ENCODE peak calls at places on chromosomes 3 and 15, in four cellular contexts. R, C, Y and U are unnamed samples.

GRCh38 chr15:56228352-56228751 is 15.3 kb downstream of the RFX7 start:
- DNase-seq in C (no peak), R (no peak), Y (no peak), U (no peak)

GRCh38 chr15:75036269-75036668 is 12.9 kb downstream of the PPCDC start:
- DNase-seq in Y (peak; percentile 66), R (peak; percentile 57), C (no peak), U (no peak)

GRCh38 chr3:132545471-132545870 is 51.6 kb upstream of the ACKR4 start:
- DNase-seq in C (no peak), R (no peak), Y (no peak), U (no peak)

GRCh38 chr3:115913069-115913686 is 289.9 kb downstream of the GAP43 start:
- DNase-seq in C (no peak), R (no peak), Y (no peak), U (no peak)

GRCh38 chr3:3927965-3928364 is 128.7 kb downstream of the LRRN1 start:
- DNase-seq in Y (no peak), C (no peak), R (no peak), U (no peak)

GRCh38 chr15:62485170-62485720 is 320.2 kb upstream of the C2CD4B start:
- DNase-seq in Y (no peak), C (no peak), R (no peak), U (no peak)

GRCh38 chr15:72353266-72353665 is 22.5 kb downstream of the HEXA start:
- DNase-seq in R (no peak), C (no peak), Y (peak; percentile 37), U (no peak)

GRCh38 chr3:45055411-45056143 is 29.5 kb downstream of the CLEC3B start:
- DNase-seq in C (no peak), R (no peak), Y (peak; percentile 80), U (no peak)

GRCh38 chr3:13021141-13021933 is 51.9 kb downstream of the IQSEC1 start:
- DNase-seq in Y (no peak), C (no peak), R (no peak), U (no peak)

GRCh38 chr3:129593595-129594339 is 12.7 kb downstream of the PLXND1 start:
- DNase-seq in R (no peak), C (no peak), Y (no peak), U (no peak)

GRCh38 chr15:31459011-31459748 is 132.5 kb downstream of the KLF13 start:
- DNase-seq in Y (no peak), C (peak; percentile 47), R (peak; percentile 95), U (no peak)

GRCh38 chr3:138725116-138725515 is 109.6 kb downstream of the PIK3CB start:
- DNase-seq in C (no peak), R (no peak), Y (no peak), U (no peak)

GRCh38 chr15:64845183-64845611 is 3.5 kb downstream of the PLEKHO2 start:
- DNase-seq in R (no peak), Y (no peak), C (no peak), U (no peak)

GRCh38 chr3:70561796-70562195 is 249.4 kb upstream of the MDFIC2 start:
- DNase-seq in C (no peak), R (no peak), Y (no peak), U (no peak)

GRCh38 chr3:48601622-48601994 is 6.5 kb upstream of the COL7A1 start:
- DNase-seq in Y (no peak), R (no peak), C (no peak), U (no peak)

GRCh38 chr15:38846351-38846750 is 281.7 kb upstream of the RASGRP1 start:
- DNase-seq in Y (no peak), C (no peak), R (no peak), U (no peak)

GRCh38 chr3:6062226-6063187 is 798.4 kb upstream of the GRM7 start:
- DNase-seq in R (no peak), Y (no peak), C (no peak), U (no peak)

GRCh38 chr15:47356297-47356696 is 361.0 kb upstream of the SEMA6D start:
- DNase-seq in C (no peak), R (no peak), Y (no peak), U (no peak)

GRCh38 chr15:61013146-61013545 is 216.0 kb downstream of the RORA start:
- DNase-seq in R (no peak), Y (no peak), C (no peak), U (no peak)

GRCh38 chr3:136396916-136397315 is 146.8 kb downstream of the PCCB start:
- DNase-seq in R (no peak), C (no peak), Y (no peak), U (no peak)

GRCh38 chr15:40450047-40450446 is 9.3 kb downstream of the BAHD1 start:
- DNase-seq in R (no peak), Y (no peak), C (no peak), U (no peak)

GRCh38 chr3:113223831-113224240 is 12.5 kb downstream of the BOC start:
- DNase-seq in C (no peak), Y (no peak), R (no peak), U (no peak)

GRCh38 chr15:73176579-73176978 is 124.3 kb downstream of the NEO1 start:
- DNase-seq in R (no peak), Y (no peak), C (no peak), U (no peak)

GRCh38 chr3:170499562-170500156 is 81.0 kb downstream of the CLDN11 start:
- DNase-seq in Y (peak; percentile 76), C (no peak), R (no peak), U (no peak)

GRCh38 chr3:156751461-156752025 is 74.6 kb upstream of the LEKR1 start:
- DNase-seq in R (no peak), Y (peak; percentile 96), C (peak; percentile 63), U (no peak)

GRCh38 chr3:149390316-149390715 is 12.9 kb upstream of the TM4SF1 start:
- DNase-seq in Y (no peak), R (no peak), C (no peak), U (no peak)

GRCh38 chr15:31740203-31740602 is 290.1 kb upstream of the CHRNA7 start:
- DNase-seq in Y (no peak), R (no peak), C (no peak), U (no peak)

GRCh38 chr3:15858547-15859506 is 61.0 kb upstream of the ANKRD28 start:
- DNase-seq in C (peak; percentile 17), R (no peak), Y (peak; percentile 4), U (peak; percentile 73)

GRCh38 chr3:195616681-195617080 is 32.9 kb upstream of the APOD start:
- DNase-seq in R (no peak), C (no peak), Y (no peak), U (no peak)

GRCh38 chr3:134077649-134078081 is 47.9 kb upstream of the SLCO2A1 start:
- DNase-seq in C (peak; percentile 10), Y (no peak), R (no peak), U (no peak)

GRCh38 chr15:81886080-81886479 is 159.7 kb downstream of the MEX3B start:
- DNase-seq in Y (no peak), C (no peak), R (no peak), U (no peak)

GRCh38 chr3:54358969-54359648 is 236.8 kb downstream of the CACNA2D3 start:
- DNase-seq in R (no peak), C (no peak), Y (no peak), U (no peak)

GRCh38 chr15:76976572-76977270 is 18.2 kb upstream of the PSTPIP1 start:
- DNase-seq in Y (no peak), R (no peak), C (no peak), U (no peak)

GRCh38 chr3:105255351-105255750 is 111.4 kb upstream of the ALCAM start:
- DNase-seq in C (no peak), Y (no peak), R (no peak), U (no peak)

GRCh38 chr3:45986303-45986982 is 9.2 kb downstream of the FYCO1 start:
- DNase-seq in R (no peak), C (no peak), Y (peak; percentile 69), U (no peak)

GRCh38 chr3:117439812-117440211 is 730.2 kb downstream of the TUSC7 start:
- DNase-seq in C (no peak), Y (peak; percentile 3), R (no peak), U (no peak)

GRCh38 chr3:50246517-50246954 is 10.5 kb downstream of the GNAI2 start:
- DNase-seq in Y (peak; percentile 88), C (peak; percentile 47), R (peak; percentile 96), U (no peak)

GRCh38 chr3:120432105-120432860 is 18.5 kb downstream of the FSTL1 start:
- DNase-seq in C (no peak), Y (no peak), R (no peak), U (no peak)

GRCh38 chr3:151537751-151538150 is 76.9 kb upstream of the IGSF10 start:
- DNase-seq in R (no peak), Y (peak; percentile 32), C (no peak), U (no peak)

GRCh38 chr15:83323296-83323711 is 38.8 kb upstream of the BNC1 start:
- DNase-seq in C (no peak), R (peak; percentile 78), Y (peak; percentile 94), U (no peak)

GRCh38 chr3:65245133-65246076 is 557.6 kb upstream of the ADAMTS9 start:
- DNase-seq in Y (peak; percentile 7), R (no peak), C (no peak), U (no peak)
- TF ChIP-seq CTCF in Y (peak; percentile 27), R (no peak), C (no peak), U (peak; percentile 62)

GRCh38 chr15:87728998-87729397 is 527.5 kb downstream of the NTRK3 start:
- DNase-seq in C (no peak), Y (no peak), R (no peak), U (no peak)
- TF ChIP-seq CTCF in C (no peak), Y (no peak), R (no peak), U (no peak)

DNA sequence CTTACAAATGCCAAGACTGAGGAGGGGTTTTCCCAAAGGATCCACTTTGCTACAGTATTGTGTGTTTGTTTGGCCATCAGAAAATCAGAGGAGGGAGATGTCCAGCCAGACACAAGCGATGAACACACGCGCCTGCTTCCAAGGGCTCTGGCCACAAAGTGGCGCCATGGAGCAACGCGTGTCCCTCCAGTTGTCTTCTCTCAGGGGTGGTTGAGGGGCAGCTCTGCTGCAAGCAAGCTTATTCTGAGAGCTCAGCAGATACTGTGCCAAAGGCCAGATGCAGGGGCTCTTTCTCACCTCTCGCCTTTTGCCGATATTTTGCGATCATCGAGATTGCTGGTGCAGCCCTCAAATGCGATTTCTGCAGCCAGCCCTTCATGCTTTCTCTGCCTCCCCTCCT is 88.9 kb upstream of the OSBPL11 start:
- DNase-seq in C (no peak), Y (no peak), R (no peak), U (no peak)
- TF ChIP-seq CTCF in C (no peak), Y (peak; percentile 12), R (peak; percentile 41), U (peak; percentile 65)

GRCh38 chr3:9078561-9079240 is 115.4 kb upstream of the RAD18 start:
- DNase-seq in R (no peak), C (no peak), Y (no peak), U (no peak)
- TF ChIP-seq CTCF in R (no peak), C (no peak), Y (no peak), U (peak; percentile 63)

DNA sequence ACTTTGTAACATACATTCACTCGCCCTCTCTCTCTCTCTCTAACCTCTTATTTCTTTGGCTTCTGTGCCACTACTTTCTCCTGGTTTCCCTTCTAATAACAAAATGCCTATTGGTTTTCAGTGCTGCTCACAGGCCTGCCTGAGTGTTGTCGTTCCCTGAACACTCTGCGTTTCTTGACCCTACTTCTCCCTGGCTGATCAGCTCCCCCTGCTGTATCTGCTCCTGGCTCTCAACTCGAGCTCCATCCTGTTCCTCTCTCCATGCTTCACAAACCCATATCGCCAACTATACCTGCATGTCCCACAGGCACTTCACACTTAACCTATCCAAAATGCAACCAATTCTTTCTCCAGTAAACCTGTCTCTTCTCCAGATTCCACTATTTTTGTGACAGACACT is 111.4 kb downstream of the OPA1 start:
- DNase-seq in R (no peak), Y (no peak), C (no peak), U (no peak)
- TF ChIP-seq CTCF in R (no peak), Y (no peak), C (no peak), U (no peak)